ENCODE peak calls at places on chromosomes 12 and 14, in four cellular contexts. H is SW 1271, Q is NCI-H446, I is EL. J is an unnamed sample.

GRCh38 chr14:100622234-100622633 is 35.0 kb upstream of the BEGAIN start:
- DNase-seq in I (no peak), Q (no peak), H (no peak), J (no peak)

GRCh38 chr14:104830781-104831180 is 29.9 kb downstream of the ZBTB42 start:
- DNase-seq in I (no peak), H (no peak), Q (no peak), J (no peak)

GRCh38 chr14:89407856-89408255 is 9.2 kb downstream of the FOXN3 start:
- DNase-seq in H (no peak), I (no peak), Q (no peak), J (no peak)

GRCh38 chr14:94631536-94632304 is 19.5 kb downstream of the SERPINA3 start:
- DNase-seq in I (no peak), Q (no peak), H (no peak), J (no peak)

GRCh38 chr12:58416211-58416610 is 474.8 kb downstream of the ATP23 start:
- DNase-seq in Q (no peak), H (peak), I (peak), J (no peak)

GRCh38 chr12:46364777-46365580 is 7.6 kb downstream of the SLC38A2 start:
- DNase-seq in H (peak), I (peak), Q (no peak), J (no peak)

GRCh38 chr12:25959069-25959961 is 833 bp downstream of the RASSF8 start:
- DNase-seq in Q (no peak), I (peak), H (peak), J (no peak)

GRCh38 chr14:31858868-31859267 is 218.2 kb upstream of the ARHGAP5 start:
- DNase-seq in I (no peak), Q (no peak), H (no peak), J (no peak)

GRCh38 chr12:48388938-48389337 is 38.2 kb upstream of the ZNF641 start:
- DNase-seq in H (no peak), I (peak), Q (no peak), J (no peak)